ENCODE peak calls at places on chromosomes 5 and 9, in six cellular contexts. One of them, this sample, is unnamed.

GRCh38 chr9:126106404-126106803 is 220.2 kb upstream of the MVB12B start:
- DNase-seq in CD8-positive, alpha-beta T cell: no peak
- DNase-seq in heart right ventricle: no peak
- DNase-seq in HepG2: no peak
- DNase-seq in fibroblast of the aortic adventitia: no peak
- DNase-seq in left ventricle myocardium inferior: no peak
- DNase-seq in this sample: no peak

GRCh38 chr9:113645972-113646241 is 182.4 kb downstream of the RGS3 start:
- DNase-seq in CD8-positive, alpha-beta T cell: no peak
- DNase-seq in heart right ventricle: no peak
- DNase-seq in HepG2: no peak
- DNase-seq in fibroblast of the aortic adventitia: no peak
- DNase-seq in left ventricle myocardium inferior: no peak
- DNase-seq in this sample: no peak

GRCh38 chr9:20321683-20322082 is 300.6 kb downstream of the MLLT3 start:
- DNase-seq in CD8-positive, alpha-beta T cell: peak; percentile 78
- DNase-seq in heart right ventricle: no peak
- DNase-seq in HepG2: no peak
- DNase-seq in fibroblast of the aortic adventitia: no peak
- DNase-seq in left ventricle myocardium inferior: no peak
- DNase-seq in this sample: no peak

GRCh38 chr5:168118042-168118668 is 173.3 kb upstream of the WWC1 start:
- DNase-seq in CD8-positive, alpha-beta T cell: no peak
- DNase-seq in heart right ventricle: no peak
- DNase-seq in HepG2: no peak
- DNase-seq in fibroblast of the aortic adventitia: no peak
- DNase-seq in left ventricle myocardium inferior: no peak
- DNase-seq in this sample: no peak

GRCh38 chr5:28408186-28408585 is 1369.8 kb upstream of the CDH9 start:
- DNase-seq in CD8-positive, alpha-beta T cell: no peak
- DNase-seq in heart right ventricle: no peak
- DNase-seq in HepG2: no peak
- DNase-seq in fibroblast of the aortic adventitia: peak; percentile 1
- DNase-seq in left ventricle myocardium inferior: no peak
- DNase-seq in this sample: peak; percentile 79

GRCh38 chr5:96943829-96944228 is 7.9 kb downstream of the LNPEP start:
- DNase-seq in CD8-positive, alpha-beta T cell: no peak
- DNase-seq in heart right ventricle: no peak
- DNase-seq in HepG2: no peak
- DNase-seq in fibroblast of the aortic adventitia: no peak
- DNase-seq in left ventricle myocardium inferior: no peak
- DNase-seq in this sample: no peak

GRCh38 chr5:42995152-42995751 is 44.9 kb downstream of the ANXA2R start:
- DNase-seq in CD8-positive, alpha-beta T cell: no peak
- DNase-seq in heart right ventricle: no peak
- DNase-seq in HepG2: no peak
- DNase-seq in fibroblast of the aortic adventitia: peak; percentile 59
- DNase-seq in left ventricle myocardium inferior: no peak
- DNase-seq in this sample: peak; percentile 52

GRCh38 chr9:87909310-87910041 is 8.3 kb upstream of the SPATA31C1 start:
- DNase-seq in CD8-positive, alpha-beta T cell: no peak
- DNase-seq in heart right ventricle: no peak
- DNase-seq in HepG2: peak; percentile 40
- DNase-seq in fibroblast of the aortic adventitia: no peak
- DNase-seq in left ventricle myocardium inferior: no peak
- DNase-seq in this sample: no peak

GRCh38 chr9:133950916-133951231 is 41.2 kb downstream of the VAV2 start:
- DNase-seq in CD8-positive, alpha-beta T cell: no peak
- DNase-seq in heart right ventricle: no peak
- DNase-seq in HepG2: no peak
- DNase-seq in fibroblast of the aortic adventitia: no peak
- DNase-seq in left ventricle myocardium inferior: no peak
- DNase-seq in this sample: no peak

GRCh38 chr5:90434116-90434714 is 24.7 kb upstream of the CETN3 start:
- DNase-seq in CD8-positive, alpha-beta T cell: peak; percentile 56
- DNase-seq in heart right ventricle: no peak
- DNase-seq in HepG2: peak; percentile 39
- DNase-seq in fibroblast of the aortic adventitia: peak; percentile 61
- DNase-seq in left ventricle myocardium inferior: no peak
- DNase-seq in this sample: peak; percentile 74

GRCh38 chr5:72790188-72790587 is 26.3 kb upstream of the TNPO1 start:
- DNase-seq in CD8-positive, alpha-beta T cell: no peak
- DNase-seq in heart right ventricle: no peak
- DNase-seq in HepG2: no peak
- DNase-seq in fibroblast of the aortic adventitia: peak; percentile 55
- DNase-seq in left ventricle myocardium inferior: no peak
- DNase-seq in this sample: peak; percentile 28

GRCh38 chr5:170173227-170173626 is 59.6 kb upstream of the C5orf58 start:
- DNase-seq in CD8-positive, alpha-beta T cell: no peak
- DNase-seq in heart right ventricle: no peak
- DNase-seq in HepG2: no peak
- DNase-seq in fibroblast of the aortic adventitia: peak; percentile 12
- DNase-seq in left ventricle myocardium inferior: no peak
- DNase-seq in this sample: peak; percentile 4

GRCh38 chr9:119370816-119371215 is 1.6 kb upstream of the BRINP1 start:
- DNase-seq in CD8-positive, alpha-beta T cell: no peak
- DNase-seq in heart right ventricle: peak; percentile 32
- DNase-seq in HepG2: peak; percentile 4
- DNase-seq in fibroblast of the aortic adventitia: peak; percentile 35
- DNase-seq in left ventricle myocardium inferior: peak; percentile 33
- DNase-seq in this sample: peak; percentile 41

GRCh38 chr5:84381501-84382362 is 2.9 kb downstream of the EDIL3 start:
- DNase-seq in CD8-positive, alpha-beta T cell: no peak
- DNase-seq in heart right ventricle: no peak
- DNase-seq in HepG2: no peak
- DNase-seq in fibroblast of the aortic adventitia: peak; percentile 23
- DNase-seq in left ventricle myocardium inferior: no peak
- DNase-seq in this sample: peak; percentile 41

GRCh38 chr5:64165500-64166200 is at the start of gene RNF180:
- DNase-seq in CD8-positive, alpha-beta T cell: no peak
- DNase-seq in heart right ventricle: peak; percentile 71
- DNase-seq in HepG2: no peak
- DNase-seq in fibroblast of the aortic adventitia: no peak
- DNase-seq in left ventricle myocardium inferior: peak; percentile 56
- DNase-seq in this sample: peak; percentile 27

GRCh38 chr9:24035816-24036215 is 209.8 kb upstream of the ELAVL2 start:
- DNase-seq in CD8-positive, alpha-beta T cell: no peak
- DNase-seq in heart right ventricle: no peak
- DNase-seq in HepG2: no peak
- DNase-seq in fibroblast of the aortic adventitia: no peak
- DNase-seq in left ventricle myocardium inferior: no peak
- DNase-seq in this sample: no peak

GRCh38 chr5:134247411-134247810 is 21.5 kb upstream of the PPP2CA start:
- DNase-seq in CD8-positive, alpha-beta T cell: no peak
- DNase-seq in heart right ventricle: no peak
- DNase-seq in HepG2: peak; percentile 69
- DNase-seq in fibroblast of the aortic adventitia: peak; percentile 92
- DNase-seq in left ventricle myocardium inferior: no peak
- DNase-seq in this sample: peak; percentile 95

GRCh38 chr9:19247420-19247819 is 16.9 kb downstream of the DENND4C start:
- DNase-seq in CD8-positive, alpha-beta T cell: no peak
- DNase-seq in heart right ventricle: no peak
- DNase-seq in HepG2: no peak
- DNase-seq in fibroblast of the aortic adventitia: no peak
- DNase-seq in left ventricle myocardium inferior: no peak
- DNase-seq in this sample: no peak

GRCh38 chr9:19241728-19242127 is 11.2 kb downstream of the DENND4C start:
- DNase-seq in CD8-positive, alpha-beta T cell: no peak
- DNase-seq in heart right ventricle: no peak
- DNase-seq in HepG2: no peak
- DNase-seq in fibroblast of the aortic adventitia: no peak
- DNase-seq in left ventricle myocardium inferior: no peak
- DNase-seq in this sample: no peak

GRCh38 chr9:19252174-19252884 is 21.8 kb downstream of the DENND4C start:
- DNase-seq in CD8-positive, alpha-beta T cell: no peak
- DNase-seq in heart right ventricle: no peak
- DNase-seq in HepG2: no peak
- DNase-seq in fibroblast of the aortic adventitia: no peak
- DNase-seq in left ventricle myocardium inferior: no peak
- DNase-seq in this sample: no peak

GRCh38 chr9:19252885-19253219 is 22.4 kb downstream of the DENND4C start:
- DNase-seq in CD8-positive, alpha-beta T cell: no peak
- DNase-seq in heart right ventricle: no peak
- DNase-seq in HepG2: no peak
- DNase-seq in fibroblast of the aortic adventitia: no peak
- DNase-seq in left ventricle myocardium inferior: no peak
- DNase-seq in this sample: no peak

GRCh38 chr9:19246891-19247290 is 16.4 kb downstream of the DENND4C start:
- DNase-seq in CD8-positive, alpha-beta T cell: no peak
- DNase-seq in heart right ventricle: no peak
- DNase-seq in HepG2: no peak
- DNase-seq in fibroblast of the aortic adventitia: no peak
- DNase-seq in left ventricle myocardium inferior: no peak
- DNase-seq in this sample: no peak
- TF ChIP-seq CTCF in CD8-positive, alpha-beta T cell: no peak
- TF ChIP-seq CTCF in heart right ventricle: no peak
- TF ChIP-seq CTCF in HepG2: no peak
- TF ChIP-seq CTCF in fibroblast of the aortic adventitia: no peak
- TF ChIP-seq CTCF in left ventricle myocardium inferior: no peak
- TF ChIP-seq CTCF in this sample: no peak

GRCh38 chr5:59656351-59657254 is 236.9 kb downstream of the PDE4D start:
- DNase-seq in CD8-positive, alpha-beta T cell: no peak
- DNase-seq in heart right ventricle: no peak
- DNase-seq in HepG2: no peak
- DNase-seq in fibroblast of the aortic adventitia: no peak
- DNase-seq in left ventricle myocardium inferior: no peak
- DNase-seq in this sample: peak; percentile 50

GRCh38 chr5:59665086-59665831 is 228.3 kb downstream of the PDE4D start:
- DNase-seq in CD8-positive, alpha-beta T cell: no peak
- DNase-seq in heart right ventricle: no peak
- DNase-seq in HepG2: no peak
- DNase-seq in fibroblast of the aortic adventitia: no peak
- DNase-seq in left ventricle myocardium inferior: no peak
- DNase-seq in this sample: peak; percentile 69

GRCh38 chr5:59661306-59661705 is 232.2 kb downstream of the PDE4D start:
- DNase-seq in CD8-positive, alpha-beta T cell: no peak
- DNase-seq in heart right ventricle: no peak
- DNase-seq in HepG2: peak; percentile 1
- DNase-seq in fibroblast of the aortic adventitia: no peak
- DNase-seq in left ventricle myocardium inferior: no peak
- DNase-seq in this sample: peak; percentile 30

GRCh38 chr5:59661939-59662615 is 231.4 kb downstream of the PDE4D start:
- DNase-seq in CD8-positive, alpha-beta T cell: no peak
- DNase-seq in heart right ventricle: no peak
- DNase-seq in HepG2: peak; percentile 57
- DNase-seq in fibroblast of the aortic adventitia: no peak
- DNase-seq in left ventricle myocardium inferior: no peak
- DNase-seq in this sample: peak; percentile 62

DNA sequence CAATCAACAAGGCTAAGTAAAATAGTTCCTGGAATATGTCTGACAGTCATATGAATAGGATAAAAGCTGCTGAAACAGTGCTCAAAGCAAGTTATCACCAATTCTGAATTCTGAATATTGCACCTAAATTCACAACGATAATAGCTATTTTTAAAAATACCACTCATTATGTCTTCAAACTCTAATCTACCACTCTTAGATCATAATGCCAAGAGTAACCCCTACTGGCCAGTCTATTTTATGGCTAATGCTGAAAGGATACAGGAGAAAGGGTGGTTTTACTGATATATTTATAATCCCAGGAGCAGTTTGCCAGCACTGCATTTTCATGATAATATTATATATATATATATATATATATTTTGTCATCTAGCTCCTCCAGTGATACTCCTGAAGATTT is 232.8 kb downstream of the PDE4D start:
- DNase-seq in CD8-positive, alpha-beta T cell: no peak
- DNase-seq in heart right ventricle: no peak
- DNase-seq in HepG2: no peak
- DNase-seq in fibroblast of the aortic adventitia: peak; percentile 14
- DNase-seq in left ventricle myocardium inferior: no peak
- DNase-seq in this sample: peak; percentile 82
- TF ChIP-seq CTCF in CD8-positive, alpha-beta T cell: no peak
- TF ChIP-seq CTCF in heart right ventricle: peak; percentile 50
- TF ChIP-seq CTCF in HepG2: no peak
- TF ChIP-seq CTCF in fibroblast of the aortic adventitia: peak; percentile 25
- TF ChIP-seq CTCF in left ventricle myocardium inferior: peak; percentile 41
- TF ChIP-seq CTCF in this sample: peak; percentile 61

DNA sequence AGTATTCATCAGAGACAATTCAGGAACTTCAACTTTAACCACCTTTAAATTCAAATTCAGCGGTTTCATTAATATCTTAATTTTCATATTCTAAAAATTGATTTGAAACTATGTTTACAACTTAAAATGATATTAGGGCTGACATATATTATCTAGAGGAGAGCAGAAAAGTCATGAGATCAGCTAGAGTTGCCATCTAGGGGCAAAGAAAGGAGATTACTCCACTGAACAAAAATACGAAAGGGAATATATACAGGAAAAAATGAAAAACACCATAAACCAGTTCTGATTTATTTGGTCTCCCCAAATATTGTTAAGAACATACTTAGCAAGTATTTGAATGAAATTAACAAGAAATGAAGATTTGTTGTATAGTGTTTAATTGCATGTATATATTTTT is 946.3 kb downstream of the DTWD2 start:
- DNase-seq in CD8-positive, alpha-beta T cell: no peak
- DNase-seq in heart right ventricle: no peak
- DNase-seq in HepG2: no peak
- DNase-seq in fibroblast of the aortic adventitia: no peak
- DNase-seq in left ventricle myocardium inferior: no peak
- DNase-seq in this sample: peak; percentile 0
- TF ChIP-seq CTCF in CD8-positive, alpha-beta T cell: no peak
- TF ChIP-seq CTCF in heart right ventricle: peak; percentile 25
- TF ChIP-seq CTCF in HepG2: no peak
- TF ChIP-seq CTCF in fibroblast of the aortic adventitia: no peak
- TF ChIP-seq CTCF in left ventricle myocardium inferior: no peak
- TF ChIP-seq CTCF in this sample: no peak

GRCh38 chr5:122490718-122491117 is 178.7 kb downstream of the SNCAIP start:
- DNase-seq in CD8-positive, alpha-beta T cell: no peak
- DNase-seq in heart right ventricle: no peak
- DNase-seq in HepG2: no peak
- DNase-seq in fibroblast of the aortic adventitia: no peak
- DNase-seq in left ventricle myocardium inferior: no peak
- DNase-seq in this sample: no peak

GRCh38 chr5:122493776-122494518 is 181.9 kb downstream of the SNCAIP start:
- DNase-seq in CD8-positive, alpha-beta T cell: no peak
- DNase-seq in heart right ventricle: no peak
- DNase-seq in HepG2: no peak
- DNase-seq in fibroblast of the aortic adventitia: no peak
- DNase-seq in left ventricle myocardium inferior: no peak
- DNase-seq in this sample: no peak

GRCh38 chr5:122498163-122498562 is 186.1 kb downstream of the SNCAIP start:
- DNase-seq in CD8-positive, alpha-beta T cell: no peak
- DNase-seq in heart right ventricle: no peak
- DNase-seq in HepG2: no peak
- DNase-seq in fibroblast of the aortic adventitia: no peak
- DNase-seq in left ventricle myocardium inferior: no peak
- DNase-seq in this sample: peak; percentile 22

GRCh38 chr5:122493091-122493775 is 181.2 kb downstream of the SNCAIP start:
- DNase-seq in CD8-positive, alpha-beta T cell: no peak
- DNase-seq in heart right ventricle: peak; percentile 83
- DNase-seq in HepG2: no peak
- DNase-seq in fibroblast of the aortic adventitia: no peak
- DNase-seq in left ventricle myocardium inferior: peak; percentile 87
- DNase-seq in this sample: no peak

DNA sequence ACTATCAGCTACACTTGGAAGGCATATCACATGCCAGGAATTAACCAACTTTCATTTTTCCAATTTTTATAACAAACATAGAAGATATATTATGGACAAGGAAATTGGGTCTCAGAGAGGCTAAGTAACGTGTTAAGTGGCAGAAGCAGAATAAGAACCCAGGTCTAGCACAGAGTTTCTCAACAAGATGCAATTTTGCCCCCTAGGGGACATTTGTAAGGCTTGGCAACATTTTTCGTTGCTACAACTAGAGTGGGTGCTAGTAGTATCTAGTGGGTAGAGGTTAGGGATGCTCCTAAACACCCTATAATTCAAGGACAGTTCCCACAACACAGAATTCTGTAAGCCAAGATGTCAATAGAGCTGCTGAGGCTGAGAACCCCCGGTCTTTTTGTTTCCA is 180.6 kb downstream of the SNCAIP start:
- DNase-seq in CD8-positive, alpha-beta T cell: no peak
- DNase-seq in heart right ventricle: no peak
- DNase-seq in HepG2: no peak
- DNase-seq in fibroblast of the aortic adventitia: no peak
- DNase-seq in left ventricle myocardium inferior: no peak
- DNase-seq in this sample: no peak
- TF ChIP-seq CTCF in CD8-positive, alpha-beta T cell: no peak
- TF ChIP-seq CTCF in heart right ventricle: peak; percentile 12
- TF ChIP-seq CTCF in HepG2: peak; percentile 21
- TF ChIP-seq CTCF in fibroblast of the aortic adventitia: peak; percentile 3
- TF ChIP-seq CTCF in left ventricle myocardium inferior: peak; percentile 24
- TF ChIP-seq CTCF in this sample: peak; percentile 16